ENCODE peak calls at places on chromosome 9, in eight cellular contexts. One of them, this sample, is unnamed.

GRCh38 chr9:129386812-129387177 is 208.7 kb upstream of the IER5L start:
- DNase-seq in Panc1: no peak
- DNase-seq in neural crest cell: no peak
- DNase-seq in psoas muscle: peak
- DNase-seq in ovary: no peak
- DNase-seq in kidney epithelial cell: no peak
- DNase-seq in BE2C: peak
- DNase-seq in cardiac muscle cell: no peak
- DNase-seq in this sample: no peak

GRCh38 chr9:19618816-19619215 is 170.0 kb downstream of the SLC24A2 start:
- DNase-seq in BE2C: no peak
- DNase-seq in neural crest cell: no peak
- DNase-seq in Panc1: no peak
- DNase-seq in cardiac muscle cell: no peak
- DNase-seq in psoas muscle: no peak
- DNase-seq in ovary: no peak
- DNase-seq in kidney epithelial cell: no peak
- DNase-seq in this sample: no peak

GRCh38 chr9:100457517-100457916 is 15.4 kb upstream of the TMEFF1 start:
- DNase-seq in ovary: no peak
- DNase-seq in Panc1: no peak
- DNase-seq in cardiac muscle cell: no peak
- DNase-seq in neural crest cell: no peak
- DNase-seq in kidney epithelial cell: no peak
- DNase-seq in psoas muscle: no peak
- DNase-seq in BE2C: no peak
- DNase-seq in this sample: no peak

GRCh38 chr9:12849486-12850010 is 74.7 kb downstream of the LURAP1L start:
- DNase-seq in kidney epithelial cell: no peak
- DNase-seq in neural crest cell: no peak
- DNase-seq in BE2C: no peak
- DNase-seq in Panc1: no peak
- DNase-seq in ovary: no peak
- DNase-seq in cardiac muscle cell: no peak
- DNase-seq in psoas muscle: no peak
- DNase-seq in this sample: no peak

GRCh38 chr9:82890865-82891264 is 172.1 kb downstream of the RASEF start:
- DNase-seq in cardiac muscle cell: no peak
- DNase-seq in BE2C: no peak
- DNase-seq in Panc1: no peak
- DNase-seq in psoas muscle: no peak
- DNase-seq in ovary: no peak
- DNase-seq in kidney epithelial cell: no peak
- DNase-seq in neural crest cell: no peak
- DNase-seq in this sample: no peak

GRCh38 chr9:111467778-111468367 is 16.3 kb downstream of the ECPAS start:
- DNase-seq in ovary: no peak
- DNase-seq in BE2C: no peak
- DNase-seq in psoas muscle: no peak
- DNase-seq in Panc1: no peak
- DNase-seq in cardiac muscle cell: no peak
- DNase-seq in kidney epithelial cell: no peak
- DNase-seq in neural crest cell: no peak
- DNase-seq in this sample: no peak

GRCh38 chr9:100216178-100216787 is 117.2 kb downstream of the INVS start:
- DNase-seq in neural crest cell: peak
- DNase-seq in ovary: no peak
- DNase-seq in BE2C: peak
- DNase-seq in cardiac muscle cell: peak
- DNase-seq in kidney epithelial cell: no peak
- DNase-seq in Panc1: peak
- DNase-seq in psoas muscle: peak
- DNase-seq in this sample: no peak

GRCh38 chr9:14515564-14516198 is 177.6 kb downstream of the ZDHHC21 start:
- DNase-seq in Panc1: no peak
- DNase-seq in cardiac muscle cell: no peak
- DNase-seq in kidney epithelial cell: no peak
- DNase-seq in BE2C: peak
- DNase-seq in ovary: no peak
- DNase-seq in psoas muscle: peak
- DNase-seq in neural crest cell: no peak
- DNase-seq in this sample: no peak

GRCh38 chr9:34279431-34279830 is 49.6 kb downstream of the KIF24 start:
- DNase-seq in kidney epithelial cell: no peak
- DNase-seq in Panc1: no peak
- DNase-seq in ovary: no peak
- DNase-seq in psoas muscle: no peak
- DNase-seq in neural crest cell: no peak
- DNase-seq in BE2C: peak
- DNase-seq in cardiac muscle cell: peak
- DNase-seq in this sample: no peak

GRCh38 chr9:33273972-33274328 is 9.1 kb downstream of the CHMP5 start:
- DNase-seq in cardiac muscle cell: no peak
- DNase-seq in neural crest cell: no peak
- DNase-seq in psoas muscle: no peak
- DNase-seq in ovary: no peak
- DNase-seq in BE2C: no peak
- DNase-seq in kidney epithelial cell: no peak
- DNase-seq in Panc1: no peak
- DNase-seq in this sample: no peak

GRCh38 chr9:90921969-90922368 is 120.3 kb downstream of the SYK start:
- DNase-seq in kidney epithelial cell: no peak
- DNase-seq in neural crest cell: no peak
- DNase-seq in Panc1: no peak
- DNase-seq in BE2C: no peak
- DNase-seq in ovary: no peak
- DNase-seq in cardiac muscle cell: peak
- DNase-seq in psoas muscle: no peak
- DNase-seq in this sample: no peak

GRCh38 chr9:126056312-126057021 is 270.2 kb upstream of the MVB12B start:
- DNase-seq in ovary: no peak
- DNase-seq in kidney epithelial cell: no peak
- DNase-seq in psoas muscle: no peak
- DNase-seq in BE2C: no peak
- DNase-seq in neural crest cell: no peak
- DNase-seq in Panc1: no peak
- DNase-seq in cardiac muscle cell: no peak
- DNase-seq in this sample: no peak

GRCh38 chr9:35341585-35341984 is 148.3 kb upstream of the RUSC2 start:
- DNase-seq in BE2C: no peak
- DNase-seq in kidney epithelial cell: no peak
- DNase-seq in cardiac muscle cell: peak
- DNase-seq in ovary: peak
- DNase-seq in Panc1: no peak
- DNase-seq in neural crest cell: no peak
- DNase-seq in psoas muscle: peak
- DNase-seq in this sample: peak

GRCh38 chr9:116323012-116323411 is 169.4 kb downstream of the PAPPA start:
- DNase-seq in ovary: no peak
- DNase-seq in Panc1: no peak
- DNase-seq in psoas muscle: no peak
- DNase-seq in kidney epithelial cell: no peak
- DNase-seq in neural crest cell: no peak
- DNase-seq in BE2C: peak
- DNase-seq in cardiac muscle cell: no peak
- DNase-seq in this sample: no peak

GRCh38 chr9:114382951-114383865 is 4.6 kb downstream of the AKNA start:
- DNase-seq in kidney epithelial cell: no peak
- DNase-seq in ovary: peak
- DNase-seq in neural crest cell: no peak
- DNase-seq in BE2C: no peak
- DNase-seq in Panc1: no peak
- DNase-seq in cardiac muscle cell: peak
- DNase-seq in psoas muscle: peak
- DNase-seq in this sample: peak

GRCh38 chr9:127122176-127123151 is at the start of gene ANGPTL2:
- DNase-seq in ovary: peak
- DNase-seq in neural crest cell: peak
- DNase-seq in psoas muscle: peak
- DNase-seq in BE2C: peak
- DNase-seq in Panc1: no peak
- DNase-seq in cardiac muscle cell: peak
- DNase-seq in kidney epithelial cell: peak
- DNase-seq in this sample: peak

GRCh38 chr9:114745879-114746550 is 59.8 kb downstream of the TNFSF15 start:
- DNase-seq in psoas muscle: no peak
- DNase-seq in ovary: no peak
- DNase-seq in BE2C: no peak
- DNase-seq in kidney epithelial cell: no peak
- DNase-seq in neural crest cell: no peak
- DNase-seq in Panc1: no peak
- DNase-seq in cardiac muscle cell: no peak
- DNase-seq in this sample: no peak

GRCh38 chr9:84277646-84278045 is 62.9 kb downstream of the SLC28A3 start:
- DNase-seq in neural crest cell: no peak
- DNase-seq in kidney epithelial cell: peak
- DNase-seq in psoas muscle: no peak
- DNase-seq in ovary: no peak
- DNase-seq in BE2C: no peak
- DNase-seq in cardiac muscle cell: no peak
- DNase-seq in Panc1: no peak
- DNase-seq in this sample: peak

GRCh38 chr9:108743901-108744371 is 111.8 kb downstream of the ACTL7B start:
- DNase-seq in cardiac muscle cell: no peak
- DNase-seq in BE2C: no peak
- DNase-seq in Panc1: no peak
- DNase-seq in neural crest cell: no peak
- DNase-seq in ovary: no peak
- DNase-seq in kidney epithelial cell: peak
- DNase-seq in psoas muscle: no peak
- DNase-seq in this sample: no peak

GRCh38 chr9:89440046-89440445 is 57.9 kb downstream of the SEMA4D start:
- DNase-seq in ovary: no peak
- DNase-seq in kidney epithelial cell: no peak
- DNase-seq in psoas muscle: peak
- DNase-seq in Panc1: no peak
- DNase-seq in neural crest cell: no peak
- DNase-seq in BE2C: no peak
- DNase-seq in cardiac muscle cell: no peak
- DNase-seq in this sample: peak

GRCh38 chr9:109487247-109487646 is 10.9 kb downstream of the PTPN3 start:
- DNase-seq in ovary: no peak
- DNase-seq in psoas muscle: no peak
- DNase-seq in neural crest cell: no peak
- DNase-seq in BE2C: no peak
- DNase-seq in cardiac muscle cell: no peak
- DNase-seq in Panc1: no peak
- DNase-seq in kidney epithelial cell: no peak
- DNase-seq in this sample: no peak

GRCh38 chr9:22142681-22143080 is 133.6 kb upstream of the CDKN2B start:
- DNase-seq in cardiac muscle cell: peak
- DNase-seq in ovary: no peak
- DNase-seq in neural crest cell: no peak
- DNase-seq in Panc1: no peak
- DNase-seq in BE2C: no peak
- DNase-seq in psoas muscle: no peak
- DNase-seq in kidney epithelial cell: no peak
- DNase-seq in this sample: no peak

GRCh38 chr9:112734892-112735291 is 15.7 kb upstream of the SNX30 start:
- DNase-seq in ovary: no peak
- DNase-seq in BE2C: no peak
- DNase-seq in psoas muscle: no peak
- DNase-seq in kidney epithelial cell: no peak
- DNase-seq in Panc1: no peak
- DNase-seq in neural crest cell: no peak
- DNase-seq in cardiac muscle cell: no peak
- DNase-seq in this sample: no peak

GRCh38 chr9:121743441-121744001 is 92.1 kb downstream of the DAB2IP start:
- DNase-seq in Panc1: no peak
- DNase-seq in neural crest cell: peak
- DNase-seq in cardiac muscle cell: peak
- DNase-seq in ovary: peak
- DNase-seq in BE2C: peak
- DNase-seq in kidney epithelial cell: peak
- DNase-seq in psoas muscle: peak
- DNase-seq in this sample: peak

GRCh38 chr9:92342825-92343488 is 17.2 kb downstream of the CENPP start:
- DNase-seq in neural crest cell: no peak
- DNase-seq in psoas muscle: no peak
- DNase-seq in ovary: no peak
- DNase-seq in Panc1: no peak
- DNase-seq in BE2C: no peak
- DNase-seq in kidney epithelial cell: no peak
- DNase-seq in cardiac muscle cell: peak
- DNase-seq in this sample: no peak
- TF ChIP-seq CTCF in neural crest cell: no peak
- TF ChIP-seq CTCF in psoas muscle: peak
- TF ChIP-seq CTCF in ovary: peak
- TF ChIP-seq CTCF in Panc1: no peak
- TF ChIP-seq CTCF in BE2C: no peak
- TF ChIP-seq CTCF in kidney epithelial cell: no peak
- TF ChIP-seq CTCF in cardiac muscle cell: peak
- TF ChIP-seq CTCF in this sample: no peak

GRCh38 chr9:76027426-76027825 is 137.0 kb downstream of the PCSK5 start:
- DNase-seq in BE2C: no peak
- DNase-seq in cardiac muscle cell: peak
- DNase-seq in psoas muscle: no peak
- DNase-seq in Panc1: no peak
- DNase-seq in ovary: no peak
- DNase-seq in neural crest cell: no peak
- DNase-seq in kidney epithelial cell: no peak
- DNase-seq in this sample: no peak
- TF ChIP-seq CTCF in BE2C: no peak
- TF ChIP-seq CTCF in cardiac muscle cell: no peak
- TF ChIP-seq CTCF in psoas muscle: no peak
- TF ChIP-seq CTCF in Panc1: no peak
- TF ChIP-seq CTCF in ovary: no peak
- TF ChIP-seq CTCF in neural crest cell: no peak
- TF ChIP-seq CTCF in kidney epithelial cell: no peak
- TF ChIP-seq CTCF in this sample: no peak

GRCh38 chr9:124940894-124941688 is at the start of gene GOLGA1:
- DNase-seq in BE2C: peak
- DNase-seq in Panc1: peak
- DNase-seq in psoas muscle: peak
- DNase-seq in kidney epithelial cell: peak
- DNase-seq in cardiac muscle cell: peak
- DNase-seq in neural crest cell: peak
- DNase-seq in ovary: peak
- DNase-seq in this sample: peak
- TF ChIP-seq CTCF in BE2C: no peak
- TF ChIP-seq CTCF in Panc1: no peak
- TF ChIP-seq CTCF in psoas muscle: no peak
- TF ChIP-seq CTCF in kidney epithelial cell: no peak
- TF ChIP-seq CTCF in cardiac muscle cell: no peak
- TF ChIP-seq CTCF in neural crest cell: no peak
- TF ChIP-seq CTCF in ovary: peak
- TF ChIP-seq CTCF in this sample: no peak

DNA sequence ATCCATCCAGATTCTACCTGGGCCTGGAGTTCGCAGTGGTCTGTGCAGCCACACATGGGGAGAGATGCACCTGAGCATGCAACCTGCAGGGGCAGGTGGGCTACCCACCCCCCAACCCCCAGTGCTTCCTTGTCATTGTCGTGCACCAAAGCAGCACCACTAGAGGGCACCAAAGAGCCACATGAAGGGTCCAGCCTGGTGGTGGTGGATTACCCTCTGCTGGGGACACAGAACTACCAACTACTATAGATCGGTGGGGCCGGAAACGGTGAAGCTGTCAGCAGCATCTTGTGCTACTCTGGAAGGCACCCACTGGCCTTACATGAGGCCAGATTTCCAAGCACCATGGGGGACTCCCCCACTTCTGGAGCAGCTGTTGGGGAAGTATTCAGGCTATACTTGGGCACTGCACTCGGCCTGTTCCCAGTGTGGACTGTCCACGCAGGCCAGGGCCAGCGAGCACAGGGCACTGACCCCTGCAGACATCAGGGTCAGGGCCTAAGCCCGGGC is 60.2 kb upstream of the TBC1D2 start:
- DNase-seq in kidney epithelial cell: peak
- DNase-seq in BE2C: peak
- DNase-seq in psoas muscle: peak
- DNase-seq in neural crest cell: peak
- DNase-seq in Panc1: peak
- DNase-seq in cardiac muscle cell: peak
- DNase-seq in ovary: peak
- DNase-seq in this sample: peak
- TF ChIP-seq CTCF in kidney epithelial cell: peak
- TF ChIP-seq CTCF in BE2C: peak
- TF ChIP-seq CTCF in psoas muscle: peak
- TF ChIP-seq CTCF in neural crest cell: peak
- TF ChIP-seq CTCF in Panc1: peak
- TF ChIP-seq CTCF in cardiac muscle cell: peak
- TF ChIP-seq CTCF in ovary: no peak
- TF ChIP-seq CTCF in this sample: peak

This sample was measured in left lung.